ENCODE peak calls at places on chromosomes 5 and 9, in seven cellular contexts. I is astrocyte; O is stimulated activated CD8-positive, alpha-beta memory T cell treated with anti-CD3 and anti-CD28 coated beads, Interleukin-2, amount 100 ng/mL, for 48 hours; X is psoas muscle; H is transverse colon; M is ovary; V is fibroblast of the aortic adventitia. N is an unnamed sample.

GRCh38 chr5:96427823-96428222 is 5.2 kb downstream of the PCSK1 start:
- DNase-seq in I (peak), O (no peak), X (no peak), H (no peak), M (no peak), V (peak), N (peak)

GRCh38 chr9:123382659-123383511 is 26.9 kb downstream of the CRB2 start:
- DNase-seq in I (no peak), O (no peak), X (no peak), H (no peak), M (no peak), V (no peak), N (no peak)

GRCh38 chr9:14306672-14307646 is 7.0 kb downstream of the NFIB start:
- DNase-seq in I (peak), O (no peak), X (peak), H (no peak), M (no peak), V (peak), N (no peak)

GRCh38 chr5:158394102-158394501 is 535.2 kb upstream of the CLINT1 start:
- DNase-seq in I (no peak), O (no peak), X (no peak), H (no peak), M (no peak), V (no peak), N (no peak)

GRCh38 chr5:54985301-54986268 is at the start of gene ESM1:
- DNase-seq in I (peak), O (no peak), X (no peak), H (no peak), M (no peak), V (peak), N (no peak)

GRCh38 chr5:32222723-32223470 is 48.8 kb upstream of the GOLPH3 start:
- DNase-seq in I (no peak), O (no peak), X (no peak), H (no peak), M (no peak), V (no peak), N (no peak)

GRCh38 chr5:105817906-105818305 is 1852.8 kb downstream of the EFNA5 start:
- DNase-seq in I (no peak), O (no peak), X (no peak), H (no peak), M (no peak), V (no peak), N (no peak)

GRCh38 chr5:96197359-96197758 is 235.7 kb downstream of the PCSK1 start:
- DNase-seq in I (no peak), O (no peak), X (no peak), H (no peak), M (no peak), V (no peak), N (no peak)

GRCh38 chr5:153352685-153353219 is 137.7 kb upstream of the GRIA1 start:
- DNase-seq in I (peak), O (peak), X (no peak), H (no peak), M (no peak), V (no peak), N (no peak)

GRCh38 chr9:99143661-99144060 is 38.7 kb downstream of the TGFBR1 start:
- DNase-seq in I (no peak), O (no peak), X (no peak), H (no peak), M (no peak), V (no peak), N (no peak)

GRCh38 chr5:73751254-73751914 is 125.4 kb downstream of the ARHGEF28 start:
- DNase-seq in I (no peak), O (no peak), X (no peak), H (no peak), M (no peak), V (no peak), N (no peak)

GRCh38 chr5:108380531-108381021 is 1.3 kb downstream of the FBXL17 start:
- DNase-seq in I (peak), O (peak), X (peak), H (peak), M (peak), V (peak), N (no peak)

GRCh38 chr5:141001854-141002666 is 35.8 kb downstream of the PCDHAC2 start:
- DNase-seq in I (no peak), O (no peak), X (no peak), H (peak), M (no peak), V (no peak), N (no peak)

GRCh38 chr5:76953551-76954382 is 922 bp downstream of the CRHBP start:
- DNase-seq in I (peak), O (no peak), X (peak), H (no peak), M (no peak), V (peak), N (no peak)

GRCh38 chr5:3595102-3595961 is at the start of gene IRX1:
- DNase-seq in I (peak), O (no peak), X (no peak), H (no peak), M (no peak), V (peak), N (no peak)

GRCh38 chr5:36680066-36680465 is 73.7 kb downstream of the SLC1A3 start:
- DNase-seq in I (no peak), O (no peak), X (peak), H (peak), M (no peak), V (no peak), N (no peak)

GRCh38 chr5:150946351-150946905 is 41.6 kb upstream of the ZNF300 start:
- DNase-seq in I (peak), O (no peak), X (peak), H (peak), M (peak), V (peak), N (peak)

GRCh38 chr5:159422371-159422770 is 92.1 kb upstream of the IL12B start:
- DNase-seq in I (peak), O (no peak), X (no peak), H (no peak), M (no peak), V (peak), N (no peak)

GRCh38 chr9:73753171-73753570 is 601.5 kb downstream of the ANXA1 start:
- DNase-seq in I (peak), O (no peak), X (no peak), H (no peak), M (no peak), V (peak), N (no peak)

GRCh38 chr9:95349109-95350038 is 31.9 kb upstream of the FANCC start:
- DNase-seq in I (no peak), O (no peak), X (no peak), H (no peak), M (no peak), V (no peak), N (no peak)

GRCh38 chr5:86968311-86968753 is 299.4 kb upstream of the RASA1 start:
- DNase-seq in I (peak), O (no peak), X (peak), H (no peak), M (no peak), V (peak), N (no peak)

GRCh38 chr5:174045470-174046025 is at the start of gene NSG2:
- DNase-seq in I (peak), O (peak), X (peak), H (peak), M (peak), V (peak), N (peak)

GRCh38 chr9:129653819-129654528 is 11.5 kb upstream of the PRRX2 start:
- DNase-seq in I (no peak), O (no peak), X (no peak), H (no peak), M (no peak), V (no peak), N (no peak)

GRCh38 chr9:38043931-38044623 is 24.9 kb downstream of the SHB start:
- DNase-seq in I (no peak), O (no peak), X (no peak), H (no peak), M (no peak), V (no peak), N (no peak)

GRCh38 chr5:29697786-29698414 is 1495.6 kb upstream of the CDH6 start:
- DNase-seq in I (no peak), O (no peak), X (no peak), H (no peak), M (no peak), V (no peak), N (no peak)

GRCh38 chr5:13019729-13020128 is 924.8 kb downstream of the DNAH5 start:
- DNase-seq in I (no peak), O (no peak), X (no peak), H (no peak), M (no peak), V (no peak), N (no peak)

GRCh38 chr9:18791074-18791473 is 241.9 kb downstream of the SAXO1 start:
- DNase-seq in I (no peak), O (no peak), X (no peak), H (no peak), M (no peak), V (no peak), N (no peak)

GRCh38 chr9:112914524-112914923 is 23.8 kb upstream of the SLC46A2 start:
- DNase-seq in I (no peak), O (no peak), X (no peak), H (no peak), M (no peak), V (peak), N (no peak)

GRCh38 chr9:133002147-133003070 is 23.9 kb downstream of the GFI1B start:
- DNase-seq in I (no peak), O (no peak), X (no peak), H (no peak), M (no peak), V (no peak), N (no peak)

GRCh38 chr9:135151905-135152304 is 64.4 kb downstream of the OLFM1 start:
- DNase-seq in I (no peak), O (no peak), X (no peak), H (no peak), M (no peak), V (no peak), N (no peak)

GRCh38 chr5:40041452-40041851 is 616.7 kb upstream of the DAB2 start:
- DNase-seq in I (no peak), O (no peak), X (no peak), H (no peak), M (no peak), V (no peak), N (no peak)

GRCh38 chr5:173472164-173472563 is 143.9 kb upstream of the STC2 start:
- DNase-seq in I (peak), O (no peak), X (peak), H (peak), M (no peak), V (peak), N (peak)

GRCh38 chr9:78278177-78278777 is 18.6 kb upstream of the PSAT1 start:
- DNase-seq in I (peak), O (no peak), X (no peak), H (no peak), M (no peak), V (peak), N (no peak)

N was measured in HFF-Myc.